ENCODE peak calls at places on chromosomes 1 and 21, in six cellular contexts. Q is body of pancreas, B is PC-3, L is IMR-90, A is WERI-Rb-1, N is pancreas. H is an unnamed sample.

GRCh38 chr1:182685186-182685585 is 799 bp upstream of the RGS8 start:
- DNase-seq in Q (no peak), L (no peak), N (no peak), A (no peak), B (no peak), H (no peak)

GRCh38 chr1:119007343-119007671 is 19.2 kb upstream of the TBX15 start:
- DNase-seq in Q (no peak), N (no peak), L (no peak), A (no peak), B (no peak), H (no peak)

GRCh38 chr1:169200319-169200718 is 93.8 kb downstream of the ATP1B1 start:
- DNase-seq in B (no peak), L (no peak), N (no peak), A (no peak), Q (no peak), H (no peak)

GRCh38 chr1:111030590-111030989 is 66.9 kb upstream of the LRIF1 start:
- DNase-seq in Q (peak; percentile 28), N (no peak), B (peak; percentile 80), A (peak; percentile 51), L (peak; percentile 60), H (no peak)

GRCh38 chr1:215623162-215623561 is 56.1 kb downstream of the KCTD3 start:
- DNase-seq in Q (no peak), L (peak; percentile 78), B (no peak), A (no peak), N (no peak), H (no peak)

GRCh38 chr1:33957854-33958253 is 94.0 kb downstream of the HMGB4 start:
- DNase-seq in B (no peak), A (no peak), Q (no peak), N (no peak), L (no peak), H (no peak)

GRCh38 chr1:34885405-34886247 is 26.1 kb upstream of the SMIM12 start:
- DNase-seq in L (no peak), N (peak; percentile 37), B (no peak), A (no peak), Q (peak; percentile 35), H (no peak)

GRCh38 chr21:33539612-33540011 is 2.3 kb downstream of the GART start:
- DNase-seq in Q (no peak), B (no peak), N (no peak), L (peak; percentile 67), A (no peak), H (no peak)

GRCh38 chr1:185317886-185318310 is 855 bp upstream of the IVNS1ABP start:
- DNase-seq in Q (peak; percentile 42), N (peak; percentile 19), L (no peak), B (no peak), A (no peak), H (peak; percentile 53)

GRCh38 chr1:162755306-162755705 is 35.2 kb upstream of the HSD17B7 start:
- DNase-seq in A (peak; percentile 47), N (no peak), Q (no peak), B (no peak), L (no peak), H (no peak)

GRCh38 chr1:11797525-11798216 is 8.1 kb downstream of the MTHFR start:
- DNase-seq in L (peak; percentile 51), A (no peak), N (no peak), Q (peak; percentile 62), B (no peak), H (no peak)

GRCh38 chr1:53069265-53069662 is 7.3 kb downstream of the PODN start:
- DNase-seq in A (no peak), L (no peak), Q (no peak), N (no peak), B (no peak), H (no peak)

GRCh38 chr1:110548381-110548780 is 29.4 kb upstream of the KCNA10 start:
- DNase-seq in L (peak; percentile 8), B (peak; percentile 62), Q (peak; percentile 42), N (no peak), A (peak; percentile 72), H (no peak)

GRCh38 chr21:16530656-16531055 is 800.9 kb downstream of the USP25 start:
- DNase-seq in B (no peak), N (no peak), L (no peak), A (no peak), Q (no peak), H (no peak)

GRCh38 chr1:65265296-65266271 is 43.8 kb upstream of the DNAJC6 start:
- DNase-seq in N (peak; percentile 18), Q (peak; percentile 47), A (peak; percentile 81), L (no peak), B (no peak), H (no peak)

GRCh38 chr1:37851782-37852210 is 7.6 kb downstream of the MTF1 start:
- DNase-seq in Q (no peak), B (no peak), A (no peak), N (no peak), L (peak; percentile 26), H (no peak)

GRCh38 chr1:117535776-117536175 is 70.1 kb upstream of the TENT5C start:
- DNase-seq in N (no peak), B (peak; percentile 69), L (no peak), A (no peak), Q (no peak), H (no peak)

GRCh38 chr1:229430761-229431269 is 3.1 kb downstream of the ACTA1 start:
- DNase-seq in B (no peak), L (peak; percentile 37), Q (peak; percentile 58), A (no peak), N (peak; percentile 60), H (no peak)

GRCh38 chr1:182974792-182975191 is 21.8 kb upstream of the SHCBP1L start:
- DNase-seq in A (no peak), Q (no peak), L (no peak), B (no peak), N (no peak), H (no peak)

GRCh38 chr21:37166733-37167132 is 93.7 kb downstream of the TTC3 start:
- DNase-seq in A (no peak), L (no peak), B (peak; percentile 58), Q (no peak), N (no peak), H (no peak)

DNA sequence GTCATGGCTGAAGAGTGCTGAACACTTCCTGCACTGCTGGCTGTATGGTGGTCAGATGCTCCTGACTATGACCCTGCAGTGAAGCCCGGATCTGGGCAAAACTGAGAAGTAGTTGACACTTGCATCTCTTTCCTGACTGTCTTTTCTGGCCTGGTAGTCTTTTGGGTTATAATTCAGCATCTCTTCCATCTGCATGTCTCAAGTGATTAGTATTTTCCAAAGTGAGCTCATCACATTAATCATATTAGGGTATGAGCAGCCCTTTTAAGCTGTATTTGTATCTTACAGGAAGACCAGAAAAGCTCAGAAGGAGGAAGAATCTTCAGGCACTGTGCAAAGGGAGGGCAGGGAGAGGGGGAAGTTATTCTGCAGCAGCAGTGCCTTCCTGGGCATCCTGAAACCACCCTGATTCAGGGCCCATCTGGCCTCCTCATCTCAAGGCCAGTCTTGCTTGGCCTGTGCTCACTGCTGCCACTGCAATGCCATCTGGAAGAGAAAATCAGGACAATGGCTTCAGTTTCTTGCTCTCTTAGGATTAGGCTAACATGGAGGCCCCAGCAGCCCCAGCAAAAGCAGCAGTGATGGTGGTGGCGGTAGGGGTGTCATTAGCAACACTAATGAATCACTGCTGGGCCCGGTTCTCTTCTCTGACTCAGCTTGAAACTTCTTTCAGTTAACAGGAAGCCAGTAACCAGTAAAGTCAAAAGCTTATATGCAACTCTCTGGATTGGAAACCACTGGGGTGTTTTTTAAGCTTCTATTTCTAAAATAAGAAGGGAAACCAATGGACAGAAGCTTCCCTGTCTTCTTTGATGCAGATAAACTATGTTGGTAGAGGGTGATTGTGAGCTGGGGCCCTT is 63.3 kb upstream of the WDR26 start:
- DNase-seq in B (peak; percentile 91), Q (peak; percentile 38), A (no peak), L (peak; percentile 90), N (no peak), H (peak; percentile 70)
- H3K27ac ChIP-seq in B (peak overlapping the region; percentile 89), Q (peak overlapping the region; percentile 87), A (no peak overlapping the region), L (peak overlapping the region; percentile 84), N (peak overlapping the region; percentile 61), H (peak overlapping the region; percentile 95)

GRCh38 chr21:32371913-32372314 is 20.9 kb downstream of the URB1 start:
- DNase-seq in Q (no peak), A (no peak), L (peak; percentile 83), N (no peak), B (peak; percentile 62), H (peak; percentile 97)
- H3K27ac ChIP-seq in Q (peak overlapping the region; percentile 46), A (no peak overlapping the region), L (peak overlapping the region; percentile 86), N (no peak overlapping the region), B (peak overlapping the region; percentile 83), H (peak overlapping the region; percentile 99)

DNA sequence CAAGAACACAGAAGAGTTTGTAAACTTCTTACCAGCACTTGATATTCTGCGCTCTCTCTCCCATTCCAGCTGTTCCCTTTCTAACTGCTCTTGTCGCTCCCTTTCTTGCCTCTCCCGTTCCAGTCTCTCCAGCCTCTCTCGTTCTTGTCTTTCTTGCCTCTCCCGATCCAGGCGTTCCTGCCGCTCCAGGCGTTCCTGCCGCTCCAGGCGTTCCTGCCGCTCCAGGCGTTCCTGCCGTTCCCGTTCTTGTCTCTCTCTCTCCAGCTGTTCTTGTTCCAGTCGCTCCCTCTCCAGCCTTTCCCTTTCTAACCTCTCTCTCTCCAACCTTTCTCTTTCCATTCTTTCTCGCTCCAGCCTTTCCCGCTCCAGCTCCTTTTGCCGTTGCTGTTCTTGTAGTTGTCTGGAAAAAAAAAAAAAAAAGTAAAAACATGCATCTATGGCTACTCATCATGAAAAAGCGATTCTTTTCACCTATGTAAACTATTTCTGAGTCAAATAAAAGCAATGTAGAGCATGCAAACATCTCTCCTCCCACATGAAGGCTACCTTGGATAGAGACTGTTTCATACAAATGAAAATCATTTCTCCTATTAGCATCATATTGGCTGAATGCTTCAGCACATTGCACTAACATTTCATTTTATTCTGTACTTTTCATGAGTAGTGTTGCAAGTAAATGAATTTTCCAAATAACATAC is 91.5 kb upstream of the LBR start:
- DNase-seq in B (no peak), A (no peak), Q (no peak), L (peak; percentile 28), N (no peak), H (no peak)
- H3K27ac ChIP-seq in B (no peak overlapping the region), A (no peak overlapping the region), Q (no peak overlapping the region), L (no peak overlapping the region), N (no peak overlapping the region), H (no peak overlapping the region)

DNA sequence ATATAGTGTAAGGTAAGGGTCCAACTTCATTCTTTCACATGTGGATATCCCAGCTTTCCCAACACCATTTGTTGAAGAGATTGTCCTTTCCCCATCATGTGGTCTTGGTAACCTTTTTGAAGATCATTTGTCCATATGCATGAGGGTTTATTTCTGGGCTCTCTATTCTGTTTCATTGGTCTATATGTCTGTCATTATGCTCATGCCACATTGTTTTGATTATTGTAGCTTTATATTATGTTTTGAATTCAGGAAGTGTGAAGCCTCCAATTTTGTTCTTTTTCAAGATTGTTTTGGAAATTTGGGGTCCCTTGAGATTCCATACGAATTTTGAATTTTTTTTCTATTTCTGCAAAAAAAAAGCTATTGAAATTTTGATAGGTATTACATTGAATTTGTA is 15.2 kb upstream of the RCSD1 start:
- DNase-seq in L (no peak), A (no peak), N (no peak), B (no peak), Q (no peak), H (no peak)
- H3K27ac ChIP-seq in L (no peak overlapping the region), A (no peak overlapping the region), N (no peak overlapping the region), B (no peak overlapping the region), Q (no peak overlapping the region), H (no peak overlapping the region)